ENCODE peak calls at places on chromosomes 7 and 10, in five cellular contexts. U is ovary, H is AG10803, L is AG04449, T is cardiac fibroblast. X is an unnamed sample.

GRCh38 chr10:72173635-72174296 is 42.0 kb upstream of the ANAPC16 start:
- DNase-seq in H (peak), L (no peak), T (peak), U (no peak), X (peak)

GRCh38 chr10:125165584-125166340 is 5.4 kb upstream of the CTBP2 start:
- DNase-seq in L (no peak), H (no peak), U (no peak), T (no peak), X (no peak)

GRCh38 chr7:55545496-55545895 is 26.8 kb downstream of the VOPP1 start:
- DNase-seq in U (no peak), T (peak), H (peak), L (no peak), X (no peak)

GRCh38 chr10:93678805-93679587 is 23.4 kb downstream of the FRA10AC1 start:
- DNase-seq in H (no peak), T (no peak), L (no peak), U (no peak), X (no peak)

GRCh38 chr10:63416376-63416775 is 49.4 kb downstream of the JMJD1C start:
- DNase-seq in U (no peak), L (no peak), T (no peak), H (peak), X (no peak)

GRCh38 chr10:21943633-21944265 is 59.8 kb downstream of the DNAJC1 start:
- DNase-seq in H (peak), T (no peak), L (no peak), U (no peak), X (no peak)

GRCh38 chr10:27285093-27285492 is 44.5 kb upstream of the ACBD5 start:
- DNase-seq in H (peak), T (peak), L (no peak), U (no peak), X (peak)

GRCh38 chr10:26367771-26368170 is 70.4 kb upstream of the APBB1IP start:
- DNase-seq in T (peak), H (peak), L (no peak), U (no peak), X (peak)

GRCh38 chr7:4162845-4163564 is 519.1 kb upstream of the FOXK1 start:
- DNase-seq in H (no peak), L (no peak), T (no peak), U (no peak), X (no peak)

GRCh38 chr7:4166340-4166739 is 515.8 kb upstream of the FOXK1 start:
- DNase-seq in T (no peak), U (no peak), H (no peak), L (no peak), X (no peak)

GRCh38 chr7:4164556-4164955 is 517.5 kb upstream of the FOXK1 start:
- DNase-seq in U (no peak), T (no peak), L (no peak), H (no peak), X (no peak)

GRCh38 chr7:4166807-4167206 is 515.3 kb upstream of the FOXK1 start:
- DNase-seq in H (no peak), L (no peak), T (no peak), U (no peak), X (no peak)

GRCh38 chr7:4163565-4164203 is 518.4 kb upstream of the FOXK1 start:
- DNase-seq in L (no peak), U (no peak), H (no peak), T (no peak), X (no peak)
- TF ChIP-seq CTCF in L (no peak), U (no peak), H (no peak), T (no peak), X (no peak)

GRCh38 chr7:90751595-90751994 is 155.5 kb downstream of the CDK14 start:
- DNase-seq in H (no peak), L (no peak), T (no peak), U (no peak), X (no peak)

GRCh38 chr7:90752051-90752450 is 155.9 kb downstream of the CDK14 start:
- DNase-seq in T (no peak), H (no peak), L (no peak), U (no peak), X (no peak)

GRCh38 chr7:90747521-90747920 is 151.4 kb downstream of the CDK14 start:
- DNase-seq in H (no peak), U (no peak), T (no peak), L (no peak), X (no peak)

GRCh38 chr7:90749262-90749661 is 153.1 kb downstream of the CDK14 start:
- DNase-seq in H (no peak), L (no peak), T (no peak), U (no peak), X (no peak)

DNA sequence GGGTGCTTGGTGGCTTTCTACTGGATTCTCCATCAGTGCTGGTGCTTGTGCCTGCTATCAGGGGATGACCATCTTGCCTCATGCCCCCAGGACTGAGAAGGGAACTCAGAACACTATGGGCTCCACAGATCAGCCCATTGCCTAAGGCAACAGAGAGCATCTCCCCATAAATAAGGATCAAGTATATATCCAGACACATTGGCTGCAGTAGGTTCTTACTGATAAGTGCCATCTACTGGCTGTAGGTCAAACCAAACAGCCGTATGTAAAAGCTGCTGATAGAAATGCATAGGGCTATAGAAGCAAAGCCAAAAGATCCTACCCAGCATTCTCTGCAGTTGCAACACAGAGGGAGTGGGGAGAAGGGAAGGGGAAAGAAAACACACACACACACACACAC is 153.7 kb downstream of the CDK14 start:
- DNase-seq in U (no peak), H (peak), T (no peak), L (no peak), X (no peak)
- TF ChIP-seq CTCF in U (no peak), H (peak), T (peak), L (no peak), X (no peak)

DNA sequence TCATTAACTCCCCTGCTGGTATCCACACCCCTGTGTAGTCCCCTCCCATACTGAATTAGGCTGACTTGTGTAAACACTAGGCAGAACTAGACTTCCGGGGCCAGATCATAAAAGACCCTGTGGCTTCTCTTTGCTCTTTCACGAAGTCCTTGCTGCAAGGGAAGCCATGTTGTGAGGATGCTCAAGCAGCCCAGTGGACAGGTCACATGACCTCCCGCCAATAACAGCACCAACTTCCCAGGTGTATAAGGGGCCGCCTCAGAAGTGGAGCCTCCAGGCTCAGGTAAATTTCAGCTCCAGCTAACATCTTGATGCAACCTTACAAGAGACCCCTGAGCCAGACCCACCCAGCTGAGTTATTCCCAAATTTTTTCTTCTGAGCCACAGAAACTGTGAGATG is 11.3 kb upstream of the FOXK1 start:
- DNase-seq in T (no peak), U (no peak), L (no peak), H (no peak), X (no peak)
- TF ChIP-seq CTCF in T (no peak), U (no peak), L (no peak), H (no peak), X (no peak)

GRCh38 chr7:43077285-43077684 is 35.2 kb upstream of the HECW1 start:
- DNase-seq in U (no peak), L (no peak), T (no peak), H (no peak), X (no peak)

GRCh38 chr7:43076189-43076605 is 36.2 kb upstream of the HECW1 start:
- DNase-seq in T (peak), L (no peak), H (peak), U (no peak), X (peak)

GRCh38 chr7:43072530-43072929 is 39.9 kb upstream of the HECW1 start:
- DNase-seq in U (no peak), L (no peak), T (no peak), H (no peak), X (no peak)

GRCh38 chr7:43076606-43077005 is 35.8 kb upstream of the HECW1 start:
- DNase-seq in T (no peak), H (no peak), U (no peak), L (no peak), X (no peak)

DNA sequence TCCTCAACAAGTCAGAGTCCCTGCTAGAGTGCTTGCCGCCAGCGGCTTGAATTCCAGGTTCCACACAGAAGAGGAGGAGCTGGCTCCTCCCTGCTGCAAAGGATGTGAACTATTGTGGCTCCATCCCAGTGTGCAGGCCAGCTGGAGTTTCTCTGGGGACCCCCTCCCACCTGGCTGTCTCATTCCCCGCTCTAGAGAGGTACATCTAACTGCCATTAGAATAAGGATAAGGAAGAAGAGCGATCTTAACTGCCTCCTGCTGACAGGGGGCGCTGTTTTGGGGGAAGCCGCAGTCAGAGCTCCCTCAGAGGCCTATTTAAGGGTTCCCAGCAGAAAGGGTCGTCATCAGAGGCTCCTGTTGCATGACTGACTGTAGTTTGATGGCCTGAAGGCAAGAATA is 40.8 kb upstream of the HECW1 start:
- DNase-seq in L (no peak), T (peak), H (peak), U (no peak), X (peak)
- TF ChIP-seq CTCF in L (no peak), T (peak), H (peak), U (no peak), X (peak)